ENCODE peak calls at places on chromosomes 2 and 18, in nine cellular contexts. Q is retina; R is mammary epithelial cell; O is cardiac fibroblast; S is hepatic stellate cell; C is mesothelial cell of epicardium; Z is stimulated activated CD4-positive, alpha-beta T cell treated with anti-CD3 and anti-CD28 coated beads, TNF-alpha, amount 100 ng/mL, for 24 hours; I is lower lobe of right lung; V is DMS153. X is an unnamed sample.

GRCh38 chr2:102703748-102704147 is 58.1 kb upstream of the TMEM182 start:
- DNase-seq in Q (peak), R (peak), O (peak), S (peak), C (no peak), Z (no peak), I (no peak), V (peak), X (peak)

GRCh38 chr2:235900631-235901030 is 267.6 kb downstream of the GBX2 start:
- DNase-seq in Q (no peak), R (peak), O (no peak), S (no peak), C (no peak), Z (no peak), I (no peak), V (no peak), X (peak)

GRCh38 chr2:203280428-203281064 is 41.7 kb downstream of the CYP20A1 start:
- DNase-seq in Q (no peak), R (no peak), O (peak), S (no peak), C (no peak), Z (no peak), I (no peak), V (no peak), X (no peak)

GRCh38 chr18:79393626-79394401 is 1.9 kb upstream of the NFATC1 start:
- DNase-seq in Q (peak), R (peak), O (peak), S (peak), C (peak), Z (no peak), I (peak), V (peak), X (peak)

GRCh38 chr2:143725425-143725824 is 596.2 kb downstream of the ARHGAP15 start:
- DNase-seq in Q (no peak), R (no peak), O (no peak), S (no peak), C (no peak), Z (no peak), I (no peak), V (no peak), X (no peak)

GRCh38 chr18:44682181-44682870 is 1.6 kb downstream of the SETBP1 start:
- DNase-seq in Q (peak), R (peak), O (no peak), S (no peak), C (no peak), Z (no peak), I (no peak), V (no peak), X (peak)

GRCh38 chr2:234491897-234492296 is 5.0 kb downstream of the ARL4C start:
- DNase-seq in Q (no peak), R (peak), O (no peak), S (no peak), C (no peak), Z (no peak), I (no peak), V (no peak), X (no peak)

GRCh38 chr2:223090540-223091235 is 38.7 kb downstream of the KCNE4 start:
- DNase-seq in Q (no peak), R (no peak), O (no peak), S (no peak), C (no peak), Z (no peak), I (no peak), V (no peak), X (no peak)